ENCODE peak calls at places on chromosomes 4 and X, in five cellular contexts. S is heart right ventricle, G is cardiac muscle cell, H is left ventricle myocardium inferior, W is GM23338. X is an unnamed sample. For H3K36me3, the result is how much of the 10 kb centered on the place peaks cover.

GRCh38 chr4:42339935-42340406 is 57.3 kb upstream of the SHISA3 start:
- DNase-seq in S (peak), G (peak), H (peak), W (peak), X (no peak)

GRCh38 chr4:10273030-10273429 is 156.4 kb upstream of the WDR1 start:
- DNase-seq in S (no peak), G (no peak), H (no peak), W (no peak), X (no peak)

GRCh38 chr4:26861434-26862186 is 969 bp downstream of the STIM2 start:
- DNase-seq in S (peak), G (peak), H (peak), W (peak), X (peak)

GRCh38 chr4:55396305-55397023 is 707 bp downstream of the TMEM165 start:
- DNase-seq in S (peak), G (peak), H (peak), W (peak), X (peak)

GRCh38 chr4:11729548-11729947 is 300.9 kb upstream of the HS3ST1 start:
- DNase-seq in S (no peak), G (no peak), H (no peak), W (no peak), X (no peak)

GRCh38 chrX:3052864-3053263 is 11.6 kb downstream of the ARSF start:
- DNase-seq in S (no peak), G (no peak), H (no peak), W (no peak), X (no peak)

GRCh38 chr4:10083861-10084641 is 32.5 kb downstream of the WDR1 start:
- DNase-seq in S (no peak), G (no peak), H (peak), W (no peak), X (no peak)

GRCh38 chrX:124719060-124719459 is 372.7 kb downstream of the SH2D1A start:
- DNase-seq in S (no peak), G (no peak), H (no peak), W (no peak), X (no peak)

GRCh38 chr4:46372878-46373277 is 17.1 kb downstream of the GABRA2 start:
- DNase-seq in S (no peak), G (no peak), H (no peak), W (no peak), X (no peak)

GRCh38 chr4:45423876-45424275 is 697.5 kb upstream of the GNPDA2 start:
- DNase-seq in S (no peak), G (no peak), H (no peak), W (no peak), X (no peak)

GRCh38 chr4:183362916-183363542 is 40.8 kb upstream of the CLDN24 start:
- DNase-seq in S (no peak), G (no peak), H (no peak), W (peak), X (no peak)

GRCh38 chr4:13970349-13970748 is 342.8 kb upstream of the BOD1L1 start:
- DNase-seq in S (no peak), G (no peak), H (no peak), W (no peak), X (no peak)

GRCh38 chrX:150460063-150460462 is 96.9 kb downstream of the MAMLD1 start:
- DNase-seq in S (no peak), G (no peak), H (no peak), W (no peak), X (no peak)

GRCh38 chrX:34918856-34919255 is 23.7 kb upstream of the FAM47B start:
- DNase-seq in S (peak), G (peak), H (no peak), W (peak), X (no peak)

GRCh38 chr4:146063143-146063542 is 112.4 kb upstream of the LSM6 start:
- DNase-seq in S (no peak), G (no peak), H (no peak), W (no peak), X (peak)

GRCh38 chrX:53262918-53263394 is 18.4 kb downstream of the IQSEC2 start:
- DNase-seq in S (no peak), G (no peak), H (no peak), W (no peak), X (no peak)

GRCh38 chr4:79661196-79661595 is 253.2 kb upstream of the GK2 start:
- DNase-seq in S (no peak), G (no peak), H (no peak), W (no peak), X (no peak)

GRCh38 chr4:102334624-102335023 is 10.7 kb downstream of the SLC39A8 start:
- DNase-seq in S (no peak), G (no peak), H (no peak), W (no peak), X (no peak)

GRCh38 chr4:102333792-102334191 is 11.5 kb downstream of the SLC39A8 start:
- DNase-seq in S (no peak), G (no peak), H (no peak), W (no peak), X (no peak)

GRCh38 chr4:102338405-102338804 is 6.9 kb downstream of the SLC39A8 start:
- DNase-seq in S (no peak), G (no peak), H (no peak), W (no peak), X (no peak)

GRCh38 chr4:102339018-102339417 is 6.3 kb downstream of the SLC39A8 start:
- DNase-seq in S (no peak), G (no peak), H (no peak), W (no peak), X (no peak)

DNA sequence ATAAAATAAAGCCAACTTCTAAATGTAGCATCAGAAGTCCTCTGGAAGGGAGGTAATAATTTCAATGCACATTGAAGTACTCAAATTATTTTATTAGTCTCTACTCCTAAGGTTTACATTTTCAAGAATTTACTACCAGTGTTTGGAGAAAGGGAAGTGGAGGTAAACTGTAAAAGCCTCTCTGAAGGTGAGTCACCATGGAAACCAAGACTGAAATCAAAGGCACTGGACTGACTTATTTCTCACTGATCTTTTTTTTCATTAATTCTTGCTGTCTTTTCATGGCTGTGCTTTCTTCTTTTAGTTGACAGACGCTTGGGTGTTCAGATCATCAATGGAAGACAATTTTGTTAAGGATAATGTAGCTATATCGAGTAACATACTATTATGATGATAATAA is 9.7 kb downstream of the SLC39A8 start:
- DNase-seq in S (no peak), G (no peak), H (no peak), W (no peak), X (no peak)
- H3K36me3 ChIP-seq in S (under half), G (under half), H (under half), W (under half), X (under half)

GRCh38 chr4:2878346-2878745 is 34.7 kb downstream of the ADD1 start:
- DNase-seq in S (no peak), G (no peak), H (no peak), W (no peak), X (no peak)
- H3K36me3 ChIP-seq in S (half or more), G (under half), H (half or more), W (under half), X (under half)

DNA sequence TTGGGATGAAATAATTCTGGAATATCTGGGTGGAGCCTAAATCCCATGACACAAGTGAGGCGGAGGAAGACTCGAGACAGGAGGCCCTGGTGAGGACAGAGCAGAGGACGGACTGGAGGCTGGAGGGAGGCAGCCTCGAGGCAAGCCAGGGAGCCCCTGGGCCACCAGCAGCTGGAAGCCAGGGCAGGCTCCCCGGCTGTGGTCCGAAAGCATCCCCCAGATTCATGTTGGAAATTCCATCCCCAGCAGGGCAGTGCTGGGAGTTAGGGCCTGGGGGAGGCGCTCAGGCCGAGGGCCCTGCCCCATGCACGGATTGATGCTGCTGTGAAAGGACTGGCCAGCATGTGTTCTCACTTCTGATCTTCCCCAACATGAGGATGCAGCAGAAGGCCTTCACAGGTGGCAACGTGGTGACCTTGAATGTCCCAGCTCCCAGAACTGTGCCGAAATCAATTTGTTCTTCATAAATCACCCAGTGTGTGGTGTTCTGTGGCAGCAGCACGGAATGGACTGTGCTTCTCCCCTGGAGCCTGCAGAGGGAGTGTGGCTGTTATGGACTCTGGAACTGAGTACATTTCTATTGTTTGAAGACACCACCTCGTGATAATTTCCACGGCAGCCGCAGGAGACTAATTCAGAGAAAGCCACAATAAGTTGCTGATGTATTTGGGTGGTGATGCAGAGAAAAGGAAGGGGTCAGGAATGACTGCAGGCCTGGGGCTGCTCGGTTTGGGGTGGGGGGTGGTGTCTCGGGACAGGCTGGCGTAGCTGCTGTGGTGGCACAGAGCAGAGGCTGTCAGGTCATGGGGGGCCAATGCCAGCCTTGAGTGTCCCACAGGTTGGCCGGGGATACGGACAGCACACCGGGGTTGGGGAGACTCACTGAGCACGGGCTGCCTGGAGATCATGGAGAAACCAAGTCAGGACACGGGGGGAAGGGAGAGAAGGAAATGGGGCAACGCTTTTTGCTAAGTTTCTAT is 56.9 kb downstream of the PCGF3 start:
- DNase-seq in S (no peak), G (no peak), H (no peak), W (no peak), X (no peak)
- H3K36me3 ChIP-seq in S (half or more), G (under half), H (half or more), W (under half), X (under half)

DNA sequence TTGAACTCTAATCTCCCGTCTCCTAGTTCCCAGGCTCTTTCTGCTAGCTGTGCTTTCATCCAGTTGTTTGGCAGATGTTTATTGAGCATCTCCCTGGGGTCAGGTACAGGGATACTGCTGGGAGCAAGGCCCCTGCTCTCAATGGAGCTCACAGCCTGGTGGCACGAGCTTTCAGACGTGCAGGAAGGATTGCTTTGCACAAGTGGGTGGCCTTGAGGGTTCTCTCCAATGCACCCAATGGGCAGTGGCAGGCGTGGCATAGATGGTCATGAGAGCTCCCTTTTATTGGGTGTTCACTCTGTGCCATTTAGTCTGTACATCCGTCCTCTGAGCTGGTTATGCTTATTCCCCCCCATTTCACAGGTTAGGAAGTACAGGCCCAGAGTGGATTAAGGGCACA is 235.2 kb downstream of the EVC2 start:
- DNase-seq in S (no peak), G (no peak), H (no peak), W (no peak), X (no peak)
- H3K36me3 ChIP-seq in S (under half), G (under half), H (under half), W (under half), X (under half)